ENCODE peak calls at places on chromosome 16, in six cellular contexts. M is A549, O is BE2C, S is fibroblast of pulmonary artery, R is astrocyte of the cerebellum, K is tibial nerve. B is an unnamed sample.

GRCh38 chr16:76338472-76338871 is 61.3 kb downstream of the CNTNAP4 start:
- DNase-seq in M (no peak), R (no peak), S (no peak), K (no peak), O (no peak), B (no peak)

GRCh38 chr16:10383626-10384025 is 2.2 kb upstream of the ATF7IP2 start:
- DNase-seq in K (no peak), O (no peak), M (no peak), R (no peak), S (peak), B (no peak)

GRCh38 chr16:4488486-4488967 is 12.3 kb downstream of the HMOX2 start:
- DNase-seq in O (no peak), R (no peak), K (no peak), M (no peak), S (peak), B (no peak)

GRCh38 chr16:84084570-84085270 is 32.0 kb downstream of the MBTPS1 start:
- DNase-seq in M (peak), K (peak), S (peak), R (peak), O (peak), B (peak)

GRCh38 chr16:84732674-84733352 is 33.0 kb downstream of the USP10 start:
- DNase-seq in O (no peak), K (no peak), M (peak), R (no peak), S (no peak), B (no peak)

GRCh38 chr16:85239239-85239638 is 127.0 kb upstream of the CIBAR2 start:
- DNase-seq in S (no peak), O (peak), K (no peak), M (no peak), R (no peak), B (no peak)

GRCh38 chr16:12458591-12459400 is 344.9 kb downstream of the CPPED1 start:
- DNase-seq in M (no peak), R (no peak), K (peak), S (no peak), O (no peak), B (no peak)

GRCh38 chr16:2949705-2950399 is 14.2 kb upstream of the KREMEN2 start:
- DNase-seq in K (no peak), S (no peak), O (no peak), R (no peak), M (no peak), B (no peak)

GRCh38 chr16:86297391-86297790 is 212.9 kb upstream of the FOXF1 start:
- DNase-seq in K (no peak), O (no peak), R (no peak), S (no peak), M (no peak), B (no peak)

GRCh38 chr16:78122774-78123315 is 23.4 kb downstream of the WWOX start:
- DNase-seq in S (peak), O (peak), K (no peak), R (peak), M (peak), B (no peak)

GRCh38 chr16:19291459-19291858 is 5.9 kb downstream of the CLEC19A start:
- DNase-seq in M (peak), O (no peak), S (peak), K (no peak), R (no peak), B (no peak)

GRCh38 chr16:86554917-86555762 is at the start of gene MTHFSD:
- DNase-seq in S (peak), O (peak), K (peak), M (peak), R (peak), B (no peak)

GRCh38 chr16:83727751-83728352 is 79.9 kb upstream of the HSBP1 start:
- DNase-seq in M (no peak), R (no peak), O (no peak), K (no peak), S (no peak), B (no peak)

GRCh38 chr16:83231771-83232170 is 576.0 kb upstream of the HSBP1 start:
- DNase-seq in M (no peak), S (no peak), O (no peak), R (no peak), K (no peak), B (peak)

GRCh38 chr16:86215233-86215978 is 294.9 kb upstream of the FOXF1 start:
- DNase-seq in R (no peak), O (no peak), M (no peak), K (no peak), S (no peak), B (no peak)

GRCh38 chr16:23608194-23608593 is 12.1 kb upstream of the NDUFAB1 start:
- DNase-seq in K (no peak), M (peak), S (peak), R (peak), O (no peak), B (peak)

GRCh38 chr16:54282202-54282922 is 4.2 kb downstream of the IRX3 start:
- DNase-seq in S (peak), M (peak), K (no peak), O (peak), R (peak), B (no peak)

GRCh38 chr16:9139965-9140364 is 48.5 kb downstream of the HAPSTR1 start:
- DNase-seq in S (peak), O (peak), K (no peak), R (no peak), M (peak), B (no peak)

GRCh38 chr16:35173295-35173694 is 1713.9 kb downstream of the TP53TG3F start:
- DNase-seq in O (no peak), R (no peak), S (no peak), M (no peak), K (no peak), B (no peak)

GRCh38 chr16:24273511-24273910 is 17.4 kb downstream of the CACNG3 start:
- DNase-seq in K (no peak), O (no peak), R (no peak), M (peak), S (no peak), B (no peak)

GRCh38 chr16:3646348-3646920 is 8.1 kb upstream of the DNASE1 start:
- DNase-seq in K (no peak), S (no peak), M (peak), R (peak), O (no peak), B (no peak)

GRCh38 chr16:11200523-11201063 is 55.4 kb downstream of the SOCS1 start:
- DNase-seq in M (no peak), R (no peak), K (no peak), S (no peak), O (no peak), B (no peak)

GRCh38 chr16:58422809-58423208 is 30.5 kb downstream of the GINS3 start:
- DNase-seq in R (no peak), S (peak), K (no peak), O (no peak), M (no peak), B (no peak)

GRCh38 chr16:85136705-85137322 is 24.5 kb upstream of the CIBAR2 start:
- DNase-seq in K (peak), O (no peak), S (peak), R (no peak), M (peak), B (no peak)

GRCh38 chr16:72810480-72810879 is 237.4 kb downstream of the ZFHX3 start:
- DNase-seq in O (no peak), S (no peak), K (no peak), M (no peak), R (no peak), B (no peak)
- H3K4me3 ChIP-seq in O (no peak), S (no peak), K (no peak), M (no peak), R (no peak), B (no peak)

GRCh38 chr16:80802902-80803301 is 1.5 kb downstream of the CDYL2 start:
- DNase-seq in R (no peak), S (no peak), K (no peak), O (no peak), M (no peak), B (no peak)
- H3K4me3 ChIP-seq in R (peak), S (peak), K (peak), O (no peak), M (no peak), B (peak)

GRCh38 chr16:46746821-46747776 is 1.0 kb downstream of the MYLK3 start:
- DNase-seq in K (no peak), R (no peak), O (peak), M (no peak), S (no peak), B (no peak)
- H3K4me3 ChIP-seq in K (no peak), R (no peak), O (no peak), M (no peak), S (no peak), B (no peak)

DNA sequence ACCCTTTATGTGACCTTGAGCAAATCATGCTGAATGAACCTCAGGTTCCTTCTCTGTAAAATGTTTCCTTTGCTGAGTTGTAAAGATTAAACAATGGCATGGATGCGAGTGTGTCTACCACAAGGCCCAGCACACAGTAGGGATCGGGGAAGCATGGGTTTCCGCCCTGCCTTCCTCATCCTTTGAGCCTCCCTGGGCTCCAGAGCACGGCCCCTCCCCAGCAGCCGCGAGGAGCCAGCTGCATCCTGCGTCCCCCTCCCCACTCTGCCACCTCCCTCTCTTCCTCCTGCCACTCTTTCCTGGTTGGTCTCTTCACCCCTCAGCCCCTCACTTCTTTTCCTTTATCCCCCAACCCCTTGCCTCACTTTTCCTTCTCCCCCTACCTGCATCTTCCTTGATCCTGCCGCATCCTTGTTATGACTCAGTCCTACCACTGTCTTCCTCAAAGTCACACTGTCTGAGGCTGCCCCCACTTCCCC is 3.0 kb downstream of the FBXL19 start:
- DNase-seq in K (no peak), M (no peak), R (no peak), S (no peak), O (no peak), B (no peak)
- H3K4me3 ChIP-seq in K (no peak), M (no peak), R (no peak), S (no peak), O (no peak), B (no peak)

DNA sequence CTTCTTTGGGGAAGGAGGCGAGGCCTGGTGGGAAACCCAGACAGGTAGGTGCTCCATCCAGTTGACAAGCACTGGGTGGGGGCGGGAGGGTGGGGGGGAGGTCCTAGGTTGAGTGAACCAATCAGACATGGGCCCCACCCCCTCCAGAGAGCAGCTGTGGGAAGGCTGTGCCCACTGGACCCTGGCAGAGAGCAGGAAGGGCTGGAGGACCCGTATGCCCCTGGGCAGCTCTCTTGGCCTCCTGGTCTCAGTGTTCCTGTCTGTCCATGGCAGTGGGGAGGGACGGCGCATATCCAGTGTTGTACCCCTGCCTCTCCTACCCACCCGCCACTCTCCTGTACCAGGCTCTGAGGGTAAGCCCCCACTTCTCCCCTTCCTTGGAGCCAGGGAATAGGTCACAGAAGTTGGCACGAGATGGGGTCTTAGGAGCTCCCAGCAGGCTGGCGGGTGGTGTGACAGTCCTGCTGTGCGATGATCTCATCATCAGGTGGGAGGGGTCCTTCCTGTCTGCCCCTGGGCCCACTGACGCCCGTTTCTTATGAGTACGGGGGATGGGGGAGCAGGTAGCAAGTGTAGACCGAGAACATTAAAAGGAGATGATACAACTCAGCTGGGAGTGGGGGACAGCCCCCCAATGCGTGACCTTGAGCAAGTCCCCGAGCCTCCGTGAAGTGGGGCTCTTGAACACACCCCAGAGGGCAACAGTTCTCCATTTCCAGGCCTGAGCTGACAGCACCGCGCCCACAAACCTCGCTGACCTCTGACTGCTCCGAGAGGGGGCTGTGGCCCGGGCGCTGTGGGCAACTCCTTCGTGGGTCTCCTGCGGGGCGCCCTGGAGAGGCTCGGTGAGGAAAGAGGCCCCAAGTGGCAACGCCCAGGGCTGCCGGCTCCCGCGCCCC is 1.2 kb upstream of the ZFPM1 start:
- DNase-seq in K (no peak), M (no peak), R (no peak), S (no peak), O (no peak), B (no peak)
- H3K4me3 ChIP-seq in K (peak), M (peak), R (peak), S (no peak), O (no peak), B (peak)

GRCh38 chr16:15833551-15833950 is 23.3 kb downstream of the MYH11 start:
- DNase-seq in R (no peak), K (no peak), M (no peak), O (no peak), S (no peak), B (no peak)
- H3K4me3 ChIP-seq in R (no peak), K (no peak), M (no peak), O (no peak), S (no peak), B (no peak)

DNA sequence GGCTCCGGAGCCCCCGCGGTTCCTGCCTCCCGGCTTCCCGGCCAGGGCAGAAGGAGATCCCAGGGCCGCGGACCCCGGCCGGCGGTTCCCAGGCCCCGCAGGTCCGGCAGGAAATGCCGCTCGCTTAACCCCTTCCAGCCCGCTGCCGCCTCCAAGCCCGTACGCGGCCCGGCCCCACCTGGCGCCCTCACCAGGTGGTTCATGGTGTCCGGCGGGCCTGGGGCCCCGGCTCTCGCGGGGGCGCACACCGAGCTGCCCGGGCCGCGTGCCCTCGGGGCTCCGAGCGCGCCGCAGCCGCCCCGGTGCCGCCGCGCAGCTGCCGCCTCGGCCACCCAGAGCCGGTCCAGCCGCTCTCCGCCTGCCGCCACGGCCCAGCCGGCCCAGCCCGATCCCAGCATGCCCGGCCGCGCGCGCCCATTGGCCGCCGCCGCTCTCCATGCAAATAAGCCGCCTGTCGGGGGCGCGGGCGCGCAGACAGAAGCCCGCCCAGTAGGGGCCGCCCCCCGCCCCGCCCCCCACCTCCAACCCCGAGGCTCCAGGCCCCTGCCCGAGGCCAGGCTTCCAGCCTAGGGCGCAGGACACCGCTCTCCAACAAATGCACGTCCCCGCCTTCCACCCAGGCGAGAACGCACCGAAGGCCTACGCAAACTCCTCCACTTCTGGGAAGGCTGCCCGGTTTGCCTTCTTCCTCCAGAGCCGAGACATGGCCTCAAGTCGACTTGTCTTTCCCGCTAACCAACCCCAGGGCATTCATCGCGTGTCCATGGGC is at the start of gene BCAR1:
- DNase-seq in R (no peak), M (peak), K (peak), O (peak), S (peak), B (peak)
- H3K4me3 ChIP-seq in R (peak), M (peak), K (peak), O (peak), S (peak), B (peak)

DNA sequence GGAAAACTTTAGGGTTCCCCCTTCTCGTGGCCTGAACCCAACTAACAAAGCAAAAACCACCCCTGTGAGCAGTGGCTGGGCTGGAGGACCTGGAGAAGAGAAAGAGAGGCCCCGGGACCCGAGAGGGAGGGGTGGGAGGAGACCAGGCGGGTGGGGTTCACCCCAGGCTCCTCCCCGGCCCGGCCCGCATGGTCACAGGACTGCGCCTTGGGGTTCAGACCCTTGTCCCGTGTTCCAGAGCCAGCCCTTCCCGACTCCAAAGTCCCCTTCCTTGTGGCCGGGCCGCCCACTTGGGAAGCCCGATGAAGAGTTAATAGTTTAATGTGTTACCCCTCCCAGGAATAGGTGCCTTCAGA is 852 bp downstream of the MARVELD3 start:
- DNase-seq in R (no peak), S (no peak), O (no peak), M (no peak), K (no peak), B (no peak)
- H3K4me3 ChIP-seq in R (peak), S (no peak), O (no peak), M (peak), K (peak), B (peak)

DNA sequence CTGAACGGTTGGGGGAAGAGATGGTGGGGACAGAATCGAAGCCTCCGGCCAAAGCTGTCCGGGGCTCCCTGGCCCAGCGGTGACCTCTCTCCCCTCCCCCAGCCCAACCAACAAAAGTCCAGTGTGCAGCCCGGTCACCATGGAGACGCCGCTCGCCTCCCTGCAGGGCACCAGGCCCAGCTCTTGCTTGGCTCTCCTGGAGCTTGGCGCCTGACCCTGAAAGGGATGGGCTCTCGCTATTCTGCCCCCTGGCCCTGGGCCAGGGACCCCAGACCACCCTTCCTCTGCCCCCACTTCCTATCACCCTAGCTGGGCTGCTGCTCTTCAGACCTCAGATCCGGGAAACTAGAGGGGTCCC is 1.3 kb downstream of the METRN start:
- DNase-seq in S (peak), O (peak), M (peak), R (no peak), K (no peak), B (no peak)
- H3K4me3 ChIP-seq in S (peak), O (peak), M (peak), R (peak), K (peak), B (peak)

GRCh38 chr16:1342526-1343427 is 8.9 kb downstream of the TSR3 start:
- DNase-seq in K (peak), S (peak), M (peak), O (peak), R (peak), B (peak)
- H3K4me3 ChIP-seq in K (peak), S (no peak), M (peak), O (peak), R (no peak), B (peak)